ENCODE peak calls at places on chromosomes 12 and 14, in eight cellular contexts. R, U, T, J, K, Q, Y and S are unnamed samples.

GRCh38 chr12:13097526-13097925 is 5.9 kb downstream of the GSG1 start:
- DNase-seq in R (no peak), U (no peak), T (no peak), J (no peak), K (no peak), Q (peak; percentile 58), Y (no peak), S (peak; percentile 65)

GRCh38 chr14:94031880-94032279 is 5.7 kb downstream of the OTUB2 start:
- DNase-seq in R (no peak), U (no peak), T (no peak), J (no peak), K (no peak), Q (no peak), Y (no peak), S (no peak)

GRCh38 chr12:92107621-92108131 is 38.0 kb downstream of the BTG1 start:
- DNase-seq in R (no peak), U (no peak), T (no peak), J (no peak), K (no peak), Q (no peak), Y (no peak), S (no peak)

GRCh38 chr12:9588749-9589148 is 19.0 kb downstream of the KLRB1 start:
- DNase-seq in R (no peak), U (no peak), T (no peak), J (no peak), K (no peak), Q (no peak), Y (no peak), S (no peak)

GRCh38 chr12:105761075-105761474 is 377.7 kb downstream of the NUAK1 start:
- DNase-seq in R (no peak), U (no peak), T (no peak), J (no peak), K (no peak), Q (no peak), Y (no peak), S (no peak)

GRCh38 chr12:46265734-46266133 is 3.1 kb downstream of the SLC38A1 start:
- DNase-seq in R (no peak), U (no peak), T (no peak), J (peak; percentile 31), K (no peak), Q (no peak), Y (no peak), S (no peak)

GRCh38 chr14:21042918-21043317 is 756 bp downstream of the RNASE7 start:
- DNase-seq in R (no peak), U (no peak), T (peak; percentile 60), J (no peak), K (no peak), Q (no peak), Y (no peak), S (no peak)

GRCh38 chr12:121637231-121637914 is 11.0 kb downstream of the ORAI1 start:
- DNase-seq in R (peak; percentile 95), U (no peak), T (peak; percentile 6), J (peak; percentile 68), K (peak; percentile 87), Q (peak; percentile 76), Y (peak; percentile 50), S (peak; percentile 73)

GRCh38 chr14:32576088-32576795 is 247.1 kb downstream of the AKAP6 start:
- DNase-seq in R (no peak), U (peak; percentile 71), T (peak; percentile 39), J (peak; percentile 22), K (no peak), Q (no peak), Y (peak; percentile 32), S (no peak)

GRCh38 chr12:25829192-25829591 is 129.3 kb upstream of the RASSF8 start:
- DNase-seq in R (no peak), U (no peak), T (no peak), J (no peak), K (no peak), Q (no peak), Y (no peak), S (no peak)

GRCh38 chr12:67456281-67456918 is 187.2 kb downstream of the CAND1 start:
- DNase-seq in R (no peak), U (no peak), T (no peak), J (no peak), K (no peak), Q (no peak), Y (no peak), S (no peak)

GRCh38 chr12:124734224-124734788 is 129.4 kb downstream of the SCARB1 start:
- DNase-seq in R (no peak), U (peak; percentile 81), T (no peak), J (no peak), K (no peak), Q (peak; percentile 84), Y (peak; percentile 94), S (peak; percentile 77)

GRCh38 chr12:20105938-20106337 is 262.4 kb upstream of the PDE3A start:
- DNase-seq in R (no peak), U (no peak), T (no peak), J (no peak), K (no peak), Q (no peak), Y (no peak), S (no peak)

GRCh38 chr12:75815756-75816155 is 215.8 kb downstream of the PHLDA1 start:
- DNase-seq in R (no peak), U (no peak), T (no peak), J (no peak), K (no peak), Q (no peak), Y (no peak), S (no peak)

GRCh38 chr14:54650331-54651017 is 83.5 kb downstream of the SAMD4A start:
- DNase-seq in R (no peak), U (no peak), T (peak; percentile 29), J (no peak), K (no peak), Q (peak; percentile 72), Y (no peak), S (no peak)

GRCh38 chr12:38662851-38663250 is 242.5 kb downstream of the CPNE8 start:
- DNase-seq in R (no peak), U (no peak), T (no peak), J (no peak), K (no peak), Q (no peak), Y (no peak), S (no peak)

GRCh38 chr12:4217091-4217490 is 56.5 kb upstream of the CCND2 start:
- DNase-seq in R (no peak), U (no peak), T (no peak), J (no peak), K (no peak), Q (no peak), Y (no peak), S (no peak)

GRCh38 chr12:98418357-98419075 is 96.9 kb upstream of the TMPO start:
- DNase-seq in R (no peak), U (peak; percentile 74), T (no peak), J (no peak), K (peak; percentile 88), Q (peak; percentile 95), Y (peak; percentile 65), S (peak; percentile 88)

GRCh38 chr14:62162998-62163589 is 400.9 kb downstream of the SNAPC1 start:
- DNase-seq in R (no peak), U (peak; percentile 73), T (no peak), J (peak; percentile 39), K (no peak), Q (no peak), Y (peak; percentile 34), S (no peak)

GRCh38 chr12:127238061-127238460 is 1028.9 kb upstream of the TMEM132C start:
- DNase-seq in R (no peak), U (no peak), T (no peak), J (no peak), K (no peak), Q (no peak), Y (no peak), S (no peak)

GRCh38 chr14:105503296-105503640 is 12.2 kb downstream of the TEDC1 start:
- DNase-seq in R (no peak), U (no peak), T (no peak), J (no peak), K (no peak), Q (no peak), Y (no peak), S (peak; percentile 17)

GRCh38 chr14:52944267-52944666 is 6.6 kb downstream of the FERMT2 start:
- DNase-seq in R (no peak), U (no peak), T (no peak), J (no peak), K (no peak), Q (no peak), Y (no peak), S (no peak)

GRCh38 chr12:88409257-88409656 is 171.0 kb downstream of the KITLG start:
- DNase-seq in R (no peak), U (no peak), T (no peak), J (no peak), K (no peak), Q (no peak), Y (no peak), S (no peak)

GRCh38 chr14:80364274-80364673 is 153.0 kb upstream of the DIO2 start:
- DNase-seq in R (no peak), U (peak; percentile 48), T (no peak), J (peak; percentile 8), K (no peak), Q (no peak), Y (peak; percentile 19), S (no peak)

GRCh38 chr12:89863968-89864367 is 155.3 kb upstream of the ATP2B1 start:
- DNase-seq in R (no peak), U (no peak), T (no peak), J (no peak), K (no peak), Q (no peak), Y (peak; percentile 7), S (no peak)

GRCh38 chr12:106108187-106108816 is 30.5 kb downstream of the NUAK1 start:
- DNase-seq in R (no peak), U (peak; percentile 52), T (no peak), J (no peak), K (no peak), Q (no peak), Y (peak; percentile 47), S (no peak)

GRCh38 chr14:91911474-91912032 is 35.9 kb downstream of the FBLN5 start:
- DNase-seq in R (no peak), U (peak; percentile 77), T (no peak), J (peak; percentile 42), K (peak; percentile 22), Q (no peak), Y (peak; percentile 85), S (no peak)

GRCh38 chr14:85233756-85234545 is 296.0 kb upstream of the FLRT2 start:
- DNase-seq in R (no peak), U (no peak), T (no peak), J (no peak), K (no peak), Q (no peak), Y (no peak), S (no peak)

GRCh38 chr14:60648934-60649814 is at the start of gene SIX1:
- DNase-seq in R (peak; percentile 80), U (peak; percentile 96), T (no peak), J (peak; percentile 69), K (no peak), Q (peak; percentile 76), Y (peak; percentile 98), S (peak; percentile 77)

GRCh38 chr14:102256691-102257090 is 48.3 kb downstream of the MOK start:
- DNase-seq in R (no peak), U (no peak), T (no peak), J (no peak), K (no peak), Q (no peak), Y (no peak), S (no peak)

GRCh38 chr12:8950702-8951478 is 1.4 kb upstream of the M6PR start:
- DNase-seq in R (no peak), U (no peak), T (no peak), J (no peak), K (no peak), Q (no peak), Y (no peak), S (no peak)

GRCh38 chr14:104373055-104373854 is 206.3 kb upstream of the C14orf180 start:
- DNase-seq in R (peak; percentile 59), U (no peak), T (no peak), J (no peak), K (no peak), Q (peak; percentile 30), Y (no peak), S (no peak)

GRCh38 chr14:33404054-33404453 is 465.4 kb downstream of the NPAS3 start:
- DNase-seq in R (no peak), U (no peak), T (no peak), J (no peak), K (no peak), Q (no peak), Y (no peak), S (no peak)

GRCh38 chr12:76922821-76923315 is 44.0 kb upstream of the CSRP2 start:
- DNase-seq in R (no peak), U (no peak), T (no peak), J (no peak), K (no peak), Q (no peak), Y (no peak), S (no peak)